ENCODE peak calls at places on chromosomes 12 and 14, in five cellular contexts. C, I, O, E and H are unnamed samples.

GRCh38 chr12:90978117-90978770 is 23.3 kb upstream of the CCER1 start:
- DNase-seq in O (peak; percentile 87), E (no peak), C (no peak), I (no peak), H (peak; percentile 60)

GRCh38 chr14:103151270-103151933 is 28.1 kb downstream of the TNFAIP2 start:
- DNase-seq in E (no peak), C (no peak), I (no peak), O (no peak), H (no peak)

GRCh38 chr14:53437858-53438257 is 284.7 kb upstream of the DDHD1 start:
- DNase-seq in O (no peak), C (no peak), I (no peak), E (no peak), H (no peak)

GRCh38 chr12:88493651-88494050 is 86.6 kb downstream of the KITLG start:
- DNase-seq in C (no peak), O (peak; percentile 92), E (no peak), I (no peak), H (no peak)

GRCh38 chr12:109594566-109595317 is 21.1 kb downstream of the MVK start:
- DNase-seq in C (no peak), O (no peak), I (no peak), E (no peak), H (no peak)

GRCh38 chr12:80056232-80056631 is 43.1 kb upstream of the OTOGL start:
- DNase-seq in I (peak; percentile 59), C (no peak), O (no peak), E (no peak), H (no peak)

GRCh38 chr12:81627336-81628189 is 131.6 kb downstream of the PPFIA2 start:
- DNase-seq in I (no peak), C (no peak), E (no peak), O (peak; percentile 79), H (no peak)

GRCh38 chr14:71725802-71726638 is 206.2 kb upstream of the RGS6 start:
- DNase-seq in E (no peak), I (no peak), O (peak; percentile 84), C (no peak), H (peak; percentile 61)

GRCh38 chr14:21347201-21347600 is 36.6 kb downstream of the SUPT16H start:
- DNase-seq in C (no peak), O (no peak), E (no peak), I (no peak), H (no peak)

GRCh38 chr14:104580961-104581360 is 1.4 kb downstream of the C14orf180 start:
- DNase-seq in C (no peak), E (no peak), I (no peak), O (no peak), H (no peak)

GRCh38 chr12:125185740-125186470 is 120.7 kb downstream of the AACS start:
- DNase-seq in C (peak; percentile 96), O (peak; percentile 56), I (peak; percentile 82), E (peak; percentile 69), H (peak; percentile 39)

GRCh38 chr14:96734076-96734622 is 63.0 kb upstream of the VRK1 start:
- DNase-seq in I (no peak), C (no peak), O (no peak), E (no peak), H (no peak)

GRCh38 chr14:65170768-65171251 is 68.5 kb upstream of the MAX start:
- DNase-seq in C (peak; percentile 76), I (peak; percentile 65), E (peak; percentile 50), O (peak; percentile 86), H (peak; percentile 57)

GRCh38 chr12:116943419-116944372 is 32.9 kb downstream of the FBXW8 start:
- DNase-seq in I (no peak), C (no peak), O (no peak), E (no peak), H (no peak)

GRCh38 chr14:79443602-79444001 is 767.7 kb downstream of the DIO2 start:
- DNase-seq in C (no peak), O (peak; percentile 19), I (no peak), E (no peak), H (no peak)

GRCh38 chr12:109817627-109818231 is 15.5 kb downstream of the TRPV4 start:
- DNase-seq in O (no peak), C (no peak), I (no peak), E (no peak), H (no peak)

GRCh38 chr12:85405781-85406522 is 125.9 kb downstream of the ALX1 start:
- DNase-seq in I (no peak), E (no peak), O (peak; percentile 91), C (no peak), H (peak; percentile 15)

GRCh38 chr14:54490448-54490805 is 1.6 kb upstream of the GMFB start:
- DNase-seq in C (no peak), O (no peak), E (no peak), I (no peak), H (no peak)

GRCh38 chr12:107134558-107134957 is 41.2 kb upstream of the CRY1 start:
- DNase-seq in E (no peak), I (no peak), C (peak; percentile 84), O (no peak), H (no peak)

GRCh38 chr12:47946413-47947107 is 16.8 kb upstream of the TMEM106C start:
- DNase-seq in E (no peak), I (no peak), C (no peak), O (peak; percentile 28), H (no peak)

GRCh38 chr12:24078318-24078765 is 128.9 kb upstream of the SOX5 start:
- DNase-seq in O (peak; percentile 35), I (no peak), E (no peak), C (no peak), H (no peak)

GRCh38 chr12:53036802-53037201 is 13.1 kb upstream of the TNS2 start:
- DNase-seq in E (no peak), C (no peak), O (no peak), I (no peak), H (no peak)

GRCh38 chr14:96501383-96501745 is 818 bp upstream of the PAPOLA start:
- DNase-seq in C (no peak), I (no peak), O (peak; percentile 2), E (no peak), H (no peak)

GRCh38 chr12:5201554-5202243 is 158.0 kb downstream of the KCNA5 start:
- DNase-seq in E (peak; percentile 16), C (peak; percentile 90), O (no peak), I (no peak), H (no peak)

DNA sequence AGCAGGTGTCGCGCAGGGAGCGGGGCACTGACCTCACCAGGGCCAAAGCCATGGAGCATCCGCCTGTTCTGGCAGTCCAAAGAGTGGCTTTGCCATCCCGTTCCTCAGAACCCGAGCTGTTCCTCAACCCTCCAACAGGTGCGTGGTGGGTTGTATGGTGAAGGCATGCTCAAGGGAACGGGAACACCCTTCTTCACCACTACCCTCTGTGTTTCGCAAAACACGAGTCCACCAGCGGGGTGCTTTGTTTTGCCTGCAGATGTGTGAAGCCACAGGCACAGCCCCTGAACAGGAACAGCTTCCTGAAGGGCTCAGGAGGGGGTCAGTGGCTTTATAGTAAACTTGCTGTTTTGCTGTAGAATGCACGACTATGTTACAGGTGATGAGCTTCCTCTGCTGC is 52.7 kb downstream of the SMOC1 start:
- DNase-seq in E (no peak), I (no peak), O (peak; percentile 51), C (no peak), H (no peak)
- TF ChIP-seq CTCF in E (no peak), I (no peak), O (no peak), C (no peak), H (no peak)

GRCh38 chr12:123533672-123534643 is at the start of gene RILPL1:
- DNase-seq in O (peak; percentile 45), I (peak; percentile 58), C (peak; percentile 78), E (peak; percentile 61), H (no peak)
- TF ChIP-seq CTCF in O (peak; percentile 32), I (peak; percentile 21), C (peak; percentile 42), E (peak; percentile 56), H (peak; percentile 12)

GRCh38 chr12:54853933-54854538 is at the start of gene MUCL1:
- DNase-seq in C (peak; percentile 84), O (peak; percentile 86), E (peak; percentile 65), I (no peak), H (peak; percentile 7)
- TF ChIP-seq CTCF in C (peak; percentile 88), O (peak; percentile 89), E (peak; percentile 78), I (peak; percentile 66), H (peak; percentile 87)

GRCh38 chr12:98594050-98594853 is 766 bp downstream of the SLC25A3 start:
- DNase-seq in O (no peak), I (no peak), C (no peak), E (no peak), H (no peak)

GRCh38 chr12:98592825-98593322 is 612 bp upstream of the SLC25A3 start:
- DNase-seq in O (no peak), E (no peak), I (no peak), C (no peak), H (no peak)

GRCh38 chr12:98587084-98587483 is 6.4 kb upstream of the SLC25A3 start:
- DNase-seq in I (no peak), C (no peak), O (no peak), E (no peak), H (no peak)

GRCh38 chr12:98593351-98594049 is at the start of gene SLC25A3:
- DNase-seq in O (peak; percentile 99), I (peak; percentile 98), C (peak; percentile 98), E (peak; percentile 83), H (peak; percentile 97)

GRCh38 chr12:98591209-98591608 is 2.3 kb upstream of the SLC25A3 start:
- DNase-seq in I (no peak), O (peak; percentile 52), C (no peak), E (no peak), H (no peak)
- TF ChIP-seq CTCF in I (no peak), O (peak; percentile 32), C (no peak), E (no peak), H (no peak)

GRCh38 chr14:58587271-58587670 is 50.5 kb upstream of the DACT1 start:
- DNase-seq in E (no peak), C (no peak), O (peak; percentile 23), I (no peak), H (peak; percentile 45)

DNA sequence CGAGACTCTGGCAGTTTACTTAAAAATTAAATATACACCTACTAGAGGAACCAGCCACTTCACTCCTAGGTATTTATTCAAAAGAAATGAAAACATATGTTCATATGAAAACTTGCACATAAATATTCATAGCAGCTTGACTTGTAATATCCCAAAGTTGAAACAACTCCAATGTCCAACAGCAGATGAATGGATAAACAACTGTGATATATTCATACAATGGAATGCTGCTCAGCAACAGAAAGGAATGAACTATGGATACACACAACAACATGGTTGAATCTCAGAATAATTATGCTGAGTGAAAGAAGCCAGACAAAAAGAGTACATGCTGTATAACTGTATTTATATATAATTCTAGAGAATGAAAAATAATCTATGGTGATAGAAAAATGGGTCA is 53.4 kb upstream of the DACT1 start:
- DNase-seq in C (no peak), O (peak; percentile 13), I (no peak), E (no peak), H (peak; percentile 22)
- TF ChIP-seq CTCF in C (no peak), O (no peak), I (no peak), E (no peak), H (no peak)

GRCh38 chr12:44002607-44003006 is 166.7 kb downstream of the TMEM117 start:
- DNase-seq in O (no peak), C (no peak), I (no peak), E (no peak), H (no peak)
- TF ChIP-seq CTCF in O (no peak), C (no peak), I (no peak), E (no peak), H (no peak)

GRCh38 chr12:1676043-1676442 is 14.8 kb upstream of the ADIPOR2 start:
- DNase-seq in O (no peak), E (no peak), C (no peak), I (no peak), H (no peak)
- TF ChIP-seq CTCF in O (no peak), E (no peak), C (no peak), I (no peak), H (no peak)